ENCODE peak calls at places on chromosomes 2 and 18, in six cellular contexts. M is kidney glomerular epithelial cell, Z is foreskin melanocyte, W is iris pigment epithelial cell, Q is Calu3, H is mesothelial cell of epicardium. T is an unnamed sample.

GRCh38 chr2:175844169-175844568 is 157.9 kb downstream of the LNPK start:
- DNase-seq in M (peak), Z (no peak), W (peak), Q (no peak), H (no peak), T (no peak)

GRCh38 chr18:54877076-54877475 is 48.8 kb downstream of the RAB27B start:
- DNase-seq in M (no peak), Z (no peak), W (peak), Q (no peak), H (no peak), T (no peak)

GRCh38 chr2:10438688-10439087 is 9.4 kb downstream of the ODC1 start:
- DNase-seq in M (no peak), Z (no peak), W (no peak), Q (no peak), H (no peak), T (no peak)

GRCh38 chr2:41853427-41854191 is 194.2 kb upstream of the PKDCC start:
- DNase-seq in M (peak), Z (peak), W (peak), Q (peak), H (no peak), T (no peak)

GRCh38 chr2:239558661-239559060 is 157.8 kb upstream of the HDAC4 start:
- DNase-seq in M (no peak), Z (no peak), W (no peak), Q (no peak), H (no peak), T (no peak)

GRCh38 chr2:186755066-186755465 is 61.2 kb downstream of the FAM171B start:
- DNase-seq in M (no peak), Z (no peak), W (peak), Q (no peak), H (no peak), T (no peak)

GRCh38 chr2:100619951-100620350 is 57.2 kb downstream of the PDCL3 start:
- DNase-seq in M (no peak), Z (no peak), W (no peak), Q (no peak), H (no peak), T (no peak)

GRCh38 chr2:9430316-9431293 is 7.2 kb downstream of the CPSF3 start:
- DNase-seq in M (peak), Z (no peak), W (peak), Q (no peak), H (no peak), T (no peak)

GRCh38 chr2:55761526-55761925 is 67.9 kb upstream of the PNPT1 start:
- DNase-seq in M (no peak), Z (peak), W (peak), Q (no peak), H (no peak), T (no peak)

GRCh38 chr2:36376319-36376765 is 20.8 kb downstream of the CRIM1 start:
- DNase-seq in M (peak), Z (no peak), W (peak), Q (peak), H (peak), T (peak)

GRCh38 chr2:158756976-158757375 is 38.1 kb upstream of the DAPL1 start:
- DNase-seq in M (no peak), Z (no peak), W (no peak), Q (no peak), H (no peak), T (no peak)

GRCh38 chr2:137467246-137467862 is 496.9 kb upstream of the HNMT start:
- DNase-seq in M (peak), Z (peak), W (peak), Q (peak), H (no peak), T (no peak)

GRCh38 chr18:985301-985700 is 80.6 kb downstream of the ADCYAP1 start:
- DNase-seq in M (no peak), Z (no peak), W (no peak), Q (no peak), H (no peak), T (no peak)

GRCh38 chr18:31042391-31043181 is at the start of gene DSC3:
- DNase-seq in M (no peak), Z (no peak), W (peak), Q (peak), H (peak), T (peak)

GRCh38 chr2:144520718-144521487 is 984 bp upstream of the ZEB2 start:
- DNase-seq in M (no peak), Z (peak), W (peak), Q (no peak), H (no peak), T (no peak)

GRCh38 chr2:73832905-73833304 is 4.1 kb downstream of the STAMBP start:
- DNase-seq in M (no peak), Z (no peak), W (peak), Q (no peak), H (no peak), T (no peak)

GRCh38 chr2:172655838-172656573 is 79.6 kb upstream of the RAPGEF4 start:
- DNase-seq in M (no peak), Z (no peak), W (peak), Q (no peak), H (no peak), T (no peak)

GRCh38 chr2:217723078-217723477 is 279.7 kb downstream of the TNS1 start:
- DNase-seq in M (no peak), Z (no peak), W (peak), Q (no peak), H (no peak), T (no peak)

GRCh38 chr18:46678785-46679404 is 21.9 kb upstream of the LOXHD1 start:
- DNase-seq in M (no peak), Z (no peak), W (no peak), Q (no peak), H (no peak), T (no peak)

GRCh38 chr2:223062304-223062845 is 10.4 kb downstream of the KCNE4 start:
- DNase-seq in M (no peak), Z (peak), W (peak), Q (no peak), H (no peak), T (no peak)

GRCh38 chr2:5842326-5842725 is 150.1 kb downstream of the SOX11 start:
- DNase-seq in M (no peak), Z (no peak), W (no peak), Q (no peak), H (no peak), T (no peak)

GRCh38 chr18:23422751-23423418 is 30.2 kb upstream of the RIOK3 start:
- DNase-seq in M (no peak), Z (no peak), W (peak), Q (peak), H (no peak), T (no peak)

GRCh38 chr18:32373505-32373904 is 97.2 kb downstream of the GAREM1 start:
- DNase-seq in M (no peak), Z (no peak), W (no peak), Q (no peak), H (no peak), T (no peak)

GRCh38 chr18:44651918-44652317 is 28.8 kb upstream of the SETBP1 start:
- DNase-seq in M (no peak), Z (no peak), W (no peak), Q (no peak), H (no peak), T (no peak)

GRCh38 chr2:109261906-109262631 is 133.1 kb downstream of the SH3RF3 start:
- DNase-seq in M (no peak), Z (no peak), W (no peak), Q (no peak), H (no peak), T (no peak)

GRCh38 chr2:98180456-98180855 is 93.5 kb downstream of the VWA3B start:
- DNase-seq in M (no peak), Z (no peak), W (no peak), Q (no peak), H (no peak), T (no peak)

GRCh38 chr2:152755029-152755428 is 36.6 kb downstream of the ARL6IP6 start:
- DNase-seq in M (peak), Z (no peak), W (no peak), Q (no peak), H (no peak), T (no peak)

GRCh38 chr2:161033059-161033660 is 127.1 kb upstream of the TANK start:
- DNase-seq in M (no peak), Z (no peak), W (peak), Q (no peak), H (no peak), T (no peak)

GRCh38 chr2:71716697-71717624 is 263.6 kb downstream of the DYSF start:
- DNase-seq in M (no peak), Z (peak), W (peak), Q (no peak), H (no peak), T (peak)

GRCh38 chr2:3598197-3598910 is 3.4 kb downstream of the COLEC11 start:
- DNase-seq in M (no peak), Z (no peak), W (no peak), Q (no peak), H (no peak), T (no peak)

GRCh38 chr2:74919827-74920226 is 38.6 kb upstream of the POLE4 start:
- DNase-seq in M (peak), Z (no peak), W (peak), Q (peak), H (peak), T (peak)

GRCh38 chr2:163736433-163737168 is 793 bp upstream of the FIGN start:
- DNase-seq in M (peak), Z (peak), W (peak), Q (peak), H (peak), T (peak)

GRCh38 chr18:78696698-78697435 is 282.8 kb upstream of the SALL3 start:
- DNase-seq in M (no peak), Z (no peak), W (no peak), Q (no peak), H (no peak), T (no peak)

GRCh38 chr2:55425449-55425848 is 5.8 kb upstream of the CCDC88A start:
- DNase-seq in M (peak), Z (peak), W (peak), Q (peak), H (no peak), T (no peak)

T was measured in pancreas.